ENCODE peak calls at places on chromosomes 1 and 21, in eight cellular contexts. W, N, O, J, X, M, I and E are unnamed samples.

GRCh38 chr1:185804206-185804605 is 70.0 kb downstream of the HMCN1 start:
- DNase-seq in J (no peak), O (no peak), I (no peak), W (no peak), N (peak; percentile 55), M (no peak), X (no peak), E (no peak)

GRCh38 chr21:38140192-38140905 is 116.4 kb upstream of the KCNJ15 start:
- DNase-seq in X (no peak), I (no peak), O (no peak), W (peak; percentile 46), M (peak; percentile 4), N (peak; percentile 25), J (no peak), E (peak; percentile 32)

GRCh38 chr1:59477286-59477685 is 180.4 kb downstream of the FGGY start:
- DNase-seq in O (no peak), X (no peak), M (peak; percentile 50), J (no peak), I (peak; percentile 25), W (peak; percentile 86), N (peak; percentile 49), E (peak; percentile 76)

GRCh38 chr1:32465541-32466002 is 700 bp downstream of the ZBTB8B start:
- DNase-seq in O (no peak), J (no peak), M (no peak), W (no peak), I (no peak), X (no peak), N (no peak), E (no peak)

GRCh38 chr1:53332188-53332564 is 4.3 kb upstream of the LRP8 start:
- DNase-seq in M (no peak), X (no peak), I (no peak), O (peak; percentile 32), J (no peak), N (no peak), W (no peak), E (no peak)

GRCh38 chr1:9687876-9688582 is 36.5 kb downstream of the PIK3CD start:
- DNase-seq in J (peak; percentile 23), N (peak; percentile 21), M (peak; percentile 29), O (peak; percentile 51), I (peak; percentile 41), W (no peak), X (peak; percentile 25), E (no peak)

GRCh38 chr1:79694241-79694640 is 687.7 kb upstream of the ADGRL4 start:
- DNase-seq in J (no peak), I (no peak), M (no peak), W (no peak), O (no peak), X (no peak), N (no peak), E (no peak)

GRCh38 chr1:71492298-71493041 is 411.6 kb upstream of the ZRANB2 start:
- DNase-seq in M (no peak), O (no peak), W (no peak), X (no peak), J (no peak), N (no peak), I (no peak), E (no peak)

GRCh38 chr1:116879478-116880133 is 30.1 kb upstream of the PTGFRN start:
- DNase-seq in X (no peak), M (no peak), J (no peak), I (no peak), W (no peak), O (no peak), N (no peak), E (no peak)

GRCh38 chr1:179095377-179095776 is 13.5 kb downstream of the TOR3A start:
- DNase-seq in M (no peak), W (no peak), I (no peak), J (no peak), N (no peak), O (no peak), X (no peak), E (no peak)

GRCh38 chr1:222974496-222974895 is 159.7 kb downstream of the DISP1 start:
- DNase-seq in N (peak; percentile 94), J (no peak), I (no peak), M (peak; percentile 89), X (no peak), O (no peak), W (peak; percentile 84), E (peak; percentile 95)

GRCh38 chr1:184022651-184023050 is 14.9 kb downstream of the COLGALT2 start:
- DNase-seq in O (no peak), W (peak; percentile 33), J (no peak), I (no peak), N (peak; percentile 48), M (no peak), X (no peak), E (no peak)

GRCh38 chr1:76868154-76868882 is 1.0 kb downstream of the ST6GALNAC5 start:
- DNase-seq in J (peak; percentile 58), I (no peak), X (no peak), W (no peak), M (peak; percentile 8), O (peak; percentile 73), N (peak; percentile 29), E (no peak)

GRCh38 chr1:31762726-31763670 is 1.1 kb downstream of the ADGRB2 start:
- DNase-seq in M (no peak), O (peak; percentile 85), W (peak; percentile 49), N (peak; percentile 27), X (peak; percentile 56), J (peak; percentile 76), I (peak; percentile 74), E (peak; percentile 33)

GRCh38 chr1:196317535-196318522 is 290.4 kb downstream of the KCNT2 start:
- DNase-seq in X (no peak), M (peak; percentile 35), I (no peak), J (peak; percentile 18), N (peak; percentile 54), W (peak; percentile 12), O (peak; percentile 46), E (peak; percentile 43)
- TF ChIP-seq CTCF in X (no peak), M (peak; percentile 81), I (no peak), J (peak; percentile 74), N (peak; percentile 65), W (peak; percentile 76), O (peak; percentile 48), E (peak; percentile 83)

DNA sequence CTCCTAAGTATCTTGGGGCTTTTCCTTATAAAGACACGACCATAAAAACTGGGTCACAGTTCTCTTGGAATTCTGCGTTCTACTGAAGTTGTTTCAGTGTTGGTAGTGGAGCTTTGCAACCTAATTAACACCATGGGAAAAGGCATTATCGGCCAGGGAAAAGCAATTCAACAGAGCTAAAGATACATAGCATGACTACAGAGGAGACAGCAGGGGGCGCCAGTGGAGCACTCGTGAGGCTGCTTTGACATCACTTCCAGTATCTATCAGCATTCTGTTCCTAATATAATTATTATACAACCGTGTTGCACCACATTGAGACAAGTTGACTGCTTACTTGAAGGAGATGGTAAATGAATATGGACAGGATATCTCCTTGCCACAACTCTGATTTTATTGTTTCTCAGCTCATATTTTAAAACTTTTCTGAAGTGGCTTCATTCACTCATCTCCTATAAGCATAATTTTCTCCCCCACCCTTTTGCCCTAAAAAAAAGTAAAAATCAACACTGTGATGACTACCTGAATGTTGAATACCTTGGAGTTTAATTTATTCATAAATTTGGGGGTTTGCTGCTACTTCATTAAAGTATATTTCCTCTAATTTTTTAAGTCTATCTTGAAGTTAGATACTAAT is 39.4 kb downstream of the ZP4 start:
- DNase-seq in M (peak; percentile 56), O (peak; percentile 52), X (peak; percentile 37), J (peak; percentile 62), N (peak; percentile 35), I (peak; percentile 42), W (no peak), E (peak; percentile 23)
- TF ChIP-seq CTCF in M (peak; percentile 80), O (peak; percentile 50), X (peak; percentile 47), J (peak; percentile 79), N (peak; percentile 63), I (peak; percentile 25), W (no peak), E (peak; percentile 88)

DNA sequence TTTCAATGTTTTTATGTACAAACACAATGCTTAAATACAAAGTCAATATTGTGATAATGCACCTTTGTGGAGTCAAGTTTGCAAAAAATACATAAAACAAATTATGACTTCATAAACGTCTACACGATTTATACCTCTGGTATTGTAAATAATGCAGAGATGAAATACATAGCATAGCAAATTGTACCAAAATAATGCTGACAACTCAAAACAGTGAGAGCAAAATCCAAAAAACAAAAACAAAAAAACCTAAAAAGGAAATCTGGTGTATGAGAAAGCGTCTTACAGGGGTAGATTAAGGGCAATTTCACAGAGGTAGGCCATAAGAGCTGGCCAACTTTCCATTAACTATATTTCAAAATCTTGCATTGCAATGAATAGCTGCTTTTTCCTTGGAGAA is 161.5 kb upstream of the LRRC7 start:
- DNase-seq in W (no peak), M (no peak), X (no peak), I (no peak), J (no peak), O (no peak), N (no peak), E (no peak)
- TF ChIP-seq CTCF in W (no peak), M (no peak), X (no peak), I (no peak), J (no peak), O (no peak), N (no peak), E (no peak)

GRCh38 chr21:20999567-21000169 is 1.5 kb downstream of the NCAM2 start:
- DNase-seq in O (peak; percentile 55), N (peak; percentile 49), X (peak; percentile 44), M (peak; percentile 27), W (peak; percentile 23), J (peak; percentile 56), I (no peak), E (peak; percentile 20)
- TF ChIP-seq CTCF in O (peak; percentile 73), N (peak; percentile 89), X (peak; percentile 44), M (peak; percentile 83), W (peak; percentile 76), J (peak; percentile 84), I (no peak), E (peak; percentile 94)

DNA sequence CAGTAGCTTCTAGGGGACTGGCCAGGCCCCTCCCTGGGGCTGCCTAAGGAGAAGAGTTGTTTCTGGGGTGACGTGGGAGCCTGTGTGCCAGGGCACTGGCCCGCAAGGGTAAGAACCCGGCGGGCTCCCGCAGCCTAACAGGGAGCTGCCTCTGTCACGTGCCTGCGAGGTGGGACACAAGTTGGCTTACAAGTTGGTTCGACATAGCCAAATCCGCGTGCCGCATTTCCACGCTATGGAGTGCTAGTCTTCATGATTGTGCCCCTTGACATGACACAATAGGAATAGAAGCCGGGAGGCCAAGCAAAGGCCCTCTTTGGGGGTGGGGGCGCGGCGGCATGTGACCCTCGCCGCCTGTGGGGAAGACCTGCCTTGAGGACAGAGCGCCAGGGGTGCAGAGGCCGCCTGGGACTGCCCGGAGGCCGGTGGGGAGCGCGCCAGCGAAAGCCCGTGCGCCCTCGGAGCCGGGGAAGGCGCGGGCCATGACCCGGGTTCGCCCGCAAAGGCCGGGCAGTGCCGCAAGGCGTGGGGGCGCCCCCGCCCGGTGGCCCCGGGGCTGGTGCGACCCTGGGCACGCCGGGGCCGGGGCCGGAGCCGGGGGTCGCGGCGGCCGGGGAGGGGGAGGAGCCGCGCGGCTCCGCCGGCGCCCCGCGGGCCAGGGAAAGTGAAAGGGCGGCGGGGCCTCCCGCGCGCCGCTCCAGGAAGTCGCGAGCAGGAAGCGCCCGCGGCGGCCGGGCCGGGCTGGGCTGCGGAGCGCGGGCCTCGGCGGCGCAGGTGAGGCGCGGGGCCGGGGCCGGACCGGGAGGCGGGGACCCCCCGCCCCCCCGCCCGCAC is at the start of gene SLC37A1:
- DNase-seq in J (peak; percentile 25), O (no peak), W (no peak), N (no peak), M (no peak), X (peak; percentile 46), I (peak; percentile 71), E (no peak)
- TF ChIP-seq CTCF in J (no peak), O (no peak), W (no peak), N (no peak), M (no peak), X (no peak), I (no peak), E (no peak)